ENCODE peak calls at places on chromosomes 12 and 14, in seven cellular contexts. One of them, this sample, is unnamed.

GRCh38 chr12:34607520-34608195 is 585.4 kb downstream of the ALG10 start:
- DNase-seq in BE2C: no peak
- DNase-seq in HCT116: no peak
- DNase-seq in NT2/D1: no peak
- DNase-seq in lower lobe of right lung: peak; percentile 31
- DNase-seq in psoas muscle: no peak
- DNase-seq in stomach: no peak
- DNase-seq in this sample: peak; percentile 54

GRCh38 chr14:74973003-74973614 is 17.7 kb upstream of the PGF start:
- DNase-seq in BE2C: no peak
- DNase-seq in HCT116: no peak
- DNase-seq in NT2/D1: no peak
- DNase-seq in lower lobe of right lung: no peak
- DNase-seq in psoas muscle: peak; percentile 73
- DNase-seq in stomach: no peak
- DNase-seq in this sample: no peak

GRCh38 chr12:85405781-85406522 is 125.9 kb downstream of the ALX1 start:
- DNase-seq in BE2C: no peak
- DNase-seq in HCT116: no peak
- DNase-seq in NT2/D1: no peak
- DNase-seq in lower lobe of right lung: no peak
- DNase-seq in psoas muscle: no peak
- DNase-seq in stomach: no peak
- DNase-seq in this sample: no peak

GRCh38 chr12:117023998-117024960 is 74.9 kb downstream of the TESC start:
- DNase-seq in BE2C: no peak
- DNase-seq in HCT116: no peak
- DNase-seq in NT2/D1: no peak
- DNase-seq in lower lobe of right lung: peak; percentile 23
- DNase-seq in psoas muscle: no peak
- DNase-seq in stomach: peak; percentile 23
- DNase-seq in this sample: no peak

GRCh38 chr12:123085730-123086487 is 65.0 kb downstream of the PITPNM2 start:
- DNase-seq in BE2C: peak; percentile 68
- DNase-seq in HCT116: peak; percentile 83
- DNase-seq in NT2/D1: no peak
- DNase-seq in lower lobe of right lung: no peak
- DNase-seq in psoas muscle: peak; percentile 71
- DNase-seq in stomach: peak; percentile 68
- DNase-seq in this sample: no peak

GRCh38 chr14:54808326-54809161 is 94.1 kb downstream of the GCH1 start:
- DNase-seq in BE2C: no peak
- DNase-seq in HCT116: no peak
- DNase-seq in NT2/D1: no peak
- DNase-seq in lower lobe of right lung: no peak
- DNase-seq in psoas muscle: no peak
- DNase-seq in stomach: no peak
- DNase-seq in this sample: no peak

GRCh38 chr12:16955083-16955657 is 349.2 kb upstream of the LMO3 start:
- DNase-seq in BE2C: no peak
- DNase-seq in HCT116: no peak
- DNase-seq in NT2/D1: no peak
- DNase-seq in lower lobe of right lung: no peak
- DNase-seq in psoas muscle: no peak
- DNase-seq in stomach: no peak
- DNase-seq in this sample: no peak

GRCh38 chr14:57982802-57983201 is 116.9 kb upstream of the SLC35F4 start:
- DNase-seq in BE2C: peak; percentile 36
- DNase-seq in HCT116: no peak
- DNase-seq in NT2/D1: no peak
- DNase-seq in lower lobe of right lung: peak; percentile 54
- DNase-seq in psoas muscle: no peak
- DNase-seq in stomach: no peak
- DNase-seq in this sample: no peak

GRCh38 chr12:39332661-39333175 is 110.2 kb downstream of the KIF21A start:
- DNase-seq in BE2C: peak; percentile 83
- DNase-seq in HCT116: no peak
- DNase-seq in NT2/D1: no peak
- DNase-seq in lower lobe of right lung: no peak
- DNase-seq in psoas muscle: no peak
- DNase-seq in stomach: no peak
- DNase-seq in this sample: no peak

GRCh38 chr12:8886515-8887284 is 27.6 kb upstream of the PHC1 start:
- DNase-seq in BE2C: no peak
- DNase-seq in HCT116: no peak
- DNase-seq in NT2/D1: no peak
- DNase-seq in lower lobe of right lung: no peak
- DNase-seq in psoas muscle: no peak
- DNase-seq in stomach: no peak
- DNase-seq in this sample: no peak

GRCh38 chr14:99735189-99736135 is 51.4 kb downstream of the CYP46A1 start:
- DNase-seq in BE2C: peak; percentile 6
- DNase-seq in HCT116: no peak
- DNase-seq in NT2/D1: no peak
- DNase-seq in lower lobe of right lung: peak; percentile 24
- DNase-seq in psoas muscle: no peak
- DNase-seq in stomach: no peak
- DNase-seq in this sample: no peak

DNA sequence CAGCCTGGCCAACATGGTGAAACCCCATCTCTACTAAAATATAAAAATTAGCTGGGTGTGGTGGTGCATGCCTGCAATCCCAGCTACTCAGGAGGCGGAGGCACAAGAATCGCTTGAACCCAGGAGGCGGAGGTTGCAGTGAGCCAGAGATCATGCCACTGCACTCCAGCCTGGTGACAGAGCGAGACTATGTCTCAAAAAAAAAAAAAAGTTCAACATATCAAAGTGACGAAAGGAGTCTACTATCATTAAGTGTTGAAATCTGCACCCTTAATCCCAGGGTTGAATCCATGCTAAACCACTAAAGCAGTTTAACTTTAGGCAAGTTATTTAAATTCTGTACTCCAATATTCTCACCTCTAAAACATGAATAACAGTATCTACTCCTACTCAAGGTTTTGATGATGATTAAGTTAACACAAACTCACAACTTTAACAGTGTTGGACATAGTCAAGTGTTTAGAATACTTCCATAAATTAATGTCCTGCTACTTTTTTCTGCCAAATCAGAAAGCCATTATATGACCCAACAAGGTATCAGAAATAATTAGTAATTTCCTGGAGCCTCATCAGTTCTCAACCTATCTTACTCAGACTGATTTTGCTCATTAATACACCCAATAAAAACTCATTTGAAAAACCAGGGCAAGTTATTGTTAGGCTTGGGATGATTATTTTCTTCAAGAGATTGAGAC is 10.9 kb downstream of the HNRNPC start:
- DNase-seq in BE2C: no peak
- DNase-seq in HCT116: no peak
- DNase-seq in NT2/D1: no peak
- DNase-seq in lower lobe of right lung: peak; percentile 59
- DNase-seq in psoas muscle: no peak
- DNase-seq in stomach: no peak
- DNase-seq in this sample: no peak
- H3K4me3 ChIP-seq in BE2C: no peak overlapping the region
- H3K4me3 ChIP-seq in HCT116: no peak overlapping the region
- H3K4me3 ChIP-seq in NT2/D1: no peak overlapping the region
- H3K4me3 ChIP-seq in lower lobe of right lung: no peak overlapping the region
- H3K4me3 ChIP-seq in psoas muscle: peak overlapping the region; percentile 15
- H3K4me3 ChIP-seq in stomach: no peak overlapping the region
- H3K4me3 ChIP-seq in this sample: no peak overlapping the region

GRCh38 chr12:132942611-132943010 is 13.5 kb downstream of the ZNF605 start:
- DNase-seq in BE2C: no peak
- DNase-seq in HCT116: no peak
- DNase-seq in NT2/D1: no peak
- DNase-seq in lower lobe of right lung: no peak
- DNase-seq in psoas muscle: no peak
- DNase-seq in stomach: no peak
- DNase-seq in this sample: no peak
- H3K9me3 ChIP-seq in BE2C: peaks cover 5% of the 10 kb centered on the region
- H3K9me3 ChIP-seq in HCT116: peaks cover 13% of the 10 kb centered on the region
- H3K9me3 ChIP-seq in NT2/D1: peaks cover 44% of the 10 kb centered on the region
- H3K9me3 ChIP-seq in lower lobe of right lung: peaks cover 87% of the 10 kb centered on the region
- H3K9me3 ChIP-seq in psoas muscle: peaks cover 71% of the 10 kb centered on the region
- H3K9me3 ChIP-seq in stomach: peaks cover 62% of the 10 kb centered on the region
- H3K9me3 ChIP-seq in this sample: peaks cover 19% of the 10 kb centered on the region

GRCh38 chr12:4910502-4911315 is 1.0 kb downstream of the KCNA1 start:
- DNase-seq in BE2C: no peak
- DNase-seq in HCT116: no peak
- DNase-seq in NT2/D1: no peak
- DNase-seq in lower lobe of right lung: no peak
- DNase-seq in psoas muscle: no peak
- DNase-seq in stomach: no peak
- DNase-seq in this sample: no peak
- H3K4me3 ChIP-seq in BE2C: no peak overlapping the region
- H3K4me3 ChIP-seq in HCT116: no peak overlapping the region
- H3K4me3 ChIP-seq in NT2/D1: peak overlapping the region; percentile 68
- H3K4me3 ChIP-seq in lower lobe of right lung: peak overlapping the region; percentile 43
- H3K4me3 ChIP-seq in psoas muscle: peak overlapping the region; percentile 57
- H3K4me3 ChIP-seq in stomach: peak overlapping the region; percentile 48
- H3K4me3 ChIP-seq in this sample: peak overlapping the region; percentile 45

GRCh38 chr12:124324803-124325705 is 30.2 kb downstream of the RFLNA start:
- DNase-seq in BE2C: no peak
- DNase-seq in HCT116: no peak
- DNase-seq in NT2/D1: no peak
- DNase-seq in lower lobe of right lung: no peak
- DNase-seq in psoas muscle: no peak
- DNase-seq in stomach: no peak
- DNase-seq in this sample: no peak

GRCh38 chr12:124326899-124327298 is 32.0 kb downstream of the RFLNA start:
- DNase-seq in BE2C: no peak
- DNase-seq in HCT116: no peak
- DNase-seq in NT2/D1: no peak
- DNase-seq in lower lobe of right lung: no peak
- DNase-seq in psoas muscle: no peak
- DNase-seq in stomach: no peak
- DNase-seq in this sample: no peak

GRCh38 chr12:124327362-124328043 is 32.6 kb downstream of the RFLNA start:
- DNase-seq in BE2C: no peak
- DNase-seq in HCT116: no peak
- DNase-seq in NT2/D1: no peak
- DNase-seq in lower lobe of right lung: no peak
- DNase-seq in psoas muscle: no peak
- DNase-seq in stomach: no peak
- DNase-seq in this sample: no peak

GRCh38 chr12:124328116-124328515 is 33.2 kb downstream of the RFLNA start:
- DNase-seq in BE2C: no peak
- DNase-seq in HCT116: no peak
- DNase-seq in NT2/D1: no peak
- DNase-seq in lower lobe of right lung: no peak
- DNase-seq in psoas muscle: no peak
- DNase-seq in stomach: peak; percentile 57
- DNase-seq in this sample: no peak

DNA sequence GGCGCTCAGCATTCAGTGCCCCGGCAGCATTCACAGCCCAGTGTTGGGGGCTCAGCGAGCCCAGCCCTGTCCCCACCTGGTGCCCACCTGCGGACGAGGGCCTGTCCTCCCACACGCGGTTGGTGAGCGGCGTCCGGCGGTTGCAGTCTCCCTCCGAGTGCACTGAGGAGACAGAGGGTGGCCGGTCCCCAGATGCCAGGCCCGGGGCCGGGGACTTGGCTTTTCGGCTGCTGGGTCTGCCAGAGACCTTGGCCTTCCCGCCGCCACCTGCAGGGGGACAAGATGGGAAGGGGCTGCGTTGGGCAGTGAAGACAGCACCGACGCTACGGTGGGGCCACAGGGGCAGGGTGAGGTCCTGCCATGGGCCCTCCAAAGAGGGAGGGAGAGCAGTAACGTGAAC is 31.2 kb downstream of the RFLNA start:
- DNase-seq in BE2C: no peak
- DNase-seq in HCT116: no peak
- DNase-seq in NT2/D1: no peak
- DNase-seq in lower lobe of right lung: no peak
- DNase-seq in psoas muscle: no peak
- DNase-seq in stomach: no peak
- DNase-seq in this sample: no peak
- H3K9me3 ChIP-seq in BE2C: peaks cover 7% of the 10 kb centered on the region
- H3K9me3 ChIP-seq in HCT116: peaks cover 7% of the 10 kb centered on the region
- H3K9me3 ChIP-seq in NT2/D1: peaks cover 19% of the 10 kb centered on the region
- H3K9me3 ChIP-seq in lower lobe of right lung: peaks cover 16% of the 10 kb centered on the region
- H3K9me3 ChIP-seq in psoas muscle: peaks cover 8% of the 10 kb centered on the region
- H3K9me3 ChIP-seq in stomach: peaks cover 10% of the 10 kb centered on the region
- H3K9me3 ChIP-seq in this sample: peaks cover 15% of the 10 kb centered on the region

This sample was measured in right atrium auricular region.